ENCODE peak calls at places on chromosomes 16 and 17, in nine cellular contexts. D is retina, R is CMK, H is ascending aorta, C is osteocyte, X is H54, T is upper lobe of right lung, Y is left ventricle myocardium superior, B is H9. O is an unnamed sample.

GRCh38 chr16:28910046-28911031 is 14.7 kb downstream of the RABEP2 start:
- DNase-seq in D (no peak), R (no peak), H (no peak), C (no peak), X (peak; percentile 58), T (no peak), Y (no peak), B (no peak), O (no peak)

GRCh38 chr16:68823401-68823800 is 19.9 kb upstream of the TANGO6 start:
- DNase-seq in D (no peak), R (no peak), H (no peak), C (no peak), X (peak; percentile 74), T (no peak), Y (no peak), B (peak; percentile 47), O (no peak)

GRCh38 chr17:73722163-73722562 is 77.9 kb upstream of the SDK2 start:
- DNase-seq in D (no peak), R (no peak), H (no peak), C (no peak), X (no peak), T (no peak), Y (no peak), B (no peak), O (no peak)

GRCh38 chr17:80361495-80362220 is 53.3 kb upstream of the ENDOV start:
- DNase-seq in D (peak; percentile 24), R (no peak), H (no peak), C (no peak), X (peak; percentile 21), T (no peak), Y (no peak), B (peak; percentile 77), O (no peak)

GRCh38 chr17:528253-528652 is 175.6 kb upstream of the RPH3AL start:
- DNase-seq in D (no peak), R (no peak), H (no peak), C (no peak), X (no peak), T (no peak), Y (no peak), B (no peak), O (no peak)

GRCh38 chr17:73738751-73739575 is 94.7 kb upstream of the SDK2 start:
- DNase-seq in D (no peak), R (no peak), H (no peak), C (no peak), X (no peak), T (no peak), Y (no peak), B (no peak), O (no peak)

GRCh38 chr17:13030459-13031305 is 12.9 kb upstream of the ELAC2 start:
- DNase-seq in D (peak; percentile 72), R (peak; percentile 48), H (no peak), C (no peak), X (peak; percentile 35), T (no peak), Y (no peak), B (peak; percentile 64), O (peak; percentile 37)

GRCh38 chr16:8623634-8624033 is 2.1 kb downstream of the METTL22 start:
- DNase-seq in D (no peak), R (no peak), H (no peak), C (no peak), X (peak; percentile 71), T (no peak), Y (no peak), B (no peak), O (no peak)

GRCh38 chr17:79036609-79037008 is 12.6 kb downstream of the C1QTNF1 start:
- DNase-seq in D (no peak), R (no peak), H (no peak), C (no peak), X (peak; percentile 90), T (no peak), Y (no peak), B (no peak), O (peak; percentile 94)

GRCh38 chr17:14202388-14203166 is 34.1 kb downstream of the CDRT15 start:
- DNase-seq in D (no peak), R (no peak), H (no peak), C (peak; percentile 27), X (no peak), T (no peak), Y (no peak), B (no peak), O (no peak)

GRCh38 chr16:66070140-66070887 is 296.2 kb upstream of the CDH5 start:
- DNase-seq in D (no peak), R (no peak), H (no peak), C (no peak), X (no peak), T (peak; percentile 68), Y (peak; percentile 76), B (no peak), O (peak; percentile 22)

GRCh38 chr16:57786632-57787518 is 15.4 kb downstream of the KIFC3 start:
- DNase-seq in D (no peak), R (no peak), H (no peak), C (no peak), X (no peak), T (peak; percentile 86), Y (peak; percentile 87), B (no peak), O (no peak)

GRCh38 chr16:19165101-19165500 is 2.9 kb upstream of the SYT17 start:
- DNase-seq in D (no peak), R (no peak), H (no peak), C (no peak), X (no peak), T (no peak), Y (no peak), B (no peak), O (no peak)

GRCh38 chr17:48294989-48295892 is 134.8 kb downstream of the SKAP1 start:
- DNase-seq in D (no peak), R (no peak), H (no peak), C (no peak), X (no peak), T (no peak), Y (no peak), B (no peak), O (peak; percentile 2)

GRCh38 chr16:56635441-56635967 is 3.0 kb upstream of the MT1A start:
- DNase-seq in D (peak; percentile 51), R (no peak), H (no peak), C (no peak), X (no peak), T (no peak), Y (no peak), B (peak; percentile 38), O (no peak)

GRCh38 chr16:31129568-31130335 is 5.8 kb downstream of the PRSS8 start:
- DNase-seq in D (no peak), R (no peak), H (no peak), C (no peak), X (no peak), T (peak; percentile 91), Y (peak; percentile 81), B (no peak), O (no peak)

GRCh38 chr17:2406903-2407790 is 6.3 kb upstream of the MNT start:
- DNase-seq in D (no peak), R (no peak), H (peak; percentile 80), C (no peak), X (peak; percentile 78), T (no peak), Y (no peak), B (no peak), O (peak; percentile 90)

GRCh38 chr17:21030375-21030774 is 12.4 kb downstream of the USP22 start:
- DNase-seq in D (no peak), R (no peak), H (no peak), C (no peak), X (no peak), T (no peak), Y (no peak), B (no peak), O (no peak)

GRCh38 chr16:78570409-78571141 is 471.1 kb downstream of the WWOX start:
- DNase-seq in D (no peak), R (no peak), H (no peak), C (no peak), X (no peak), T (no peak), Y (no peak), B (no peak), O (no peak)

GRCh38 chr16:79618041-79618711 is 17.6 kb upstream of the MAF start:
- DNase-seq in D (no peak), R (no peak), H (no peak), C (no peak), X (no peak), T (no peak), Y (no peak), B (no peak), O (no peak)

O was measured in stromal cell of bone marrow.